ENCODE peak calls at places on chromosomes 1 and 21, in four cellular contexts. Q is HEK293T, T is HepG2, W is SK-N-SH. X is an unnamed sample.

GRCh38 chr1:226447932-226448670 is 40.2 kb upstream of the PARP1 start:
- DNase-seq in W (no peak), Q (no peak), T (no peak), X (no peak)

GRCh38 chr1:38941527-38942019 is at the start of gene RHBDL2:
- DNase-seq in Q (no peak), T (no peak), W (peak; percentile 7), X (no peak)

GRCh38 chr21:34869541-34869940 is 179.6 kb downstream of the RUNX1 start:
- DNase-seq in T (no peak), Q (no peak), W (no peak), X (no peak)

GRCh38 chr1:85142753-85143152 is 58.1 kb downstream of the SYDE2 start:
- DNase-seq in T (no peak), W (no peak), Q (no peak), X (no peak)

GRCh38 chr1:152047607-152047953 is 10.8 kb upstream of the S100A11 start:
- DNase-seq in T (no peak), Q (no peak), W (no peak), X (peak; percentile 23)

GRCh38 chr1:214123061-214123784 is 135.4 kb downstream of the PROX1 start:
- DNase-seq in T (peak; percentile 86), W (peak; percentile 76), Q (peak; percentile 83), X (peak; percentile 24)

GRCh38 chr1:217369271-217369981 is 261.5 kb downstream of the GPATCH2 start:
- DNase-seq in Q (no peak), W (no peak), T (no peak), X (no peak)

GRCh38 chr21:36691539-36692124 is 7.3 kb upstream of the SIM2 start:
- DNase-seq in T (no peak), Q (peak; percentile 4), W (no peak), X (no peak)

GRCh38 chr1:223742861-223743517 is 30.6 kb downstream of the CAPN2 start:
- DNase-seq in Q (no peak), T (no peak), W (no peak), X (no peak)

GRCh38 chr1:244210884-244211558 is 159.9 kb downstream of the ZBTB18 start:
- DNase-seq in T (no peak), Q (peak; percentile 61), W (peak; percentile 66), X (peak; percentile 38)

GRCh38 chr1:6596886-6597776 is 5.5 kb downstream of the KLHL21 start:
- DNase-seq in Q (no peak), W (no peak), T (no peak), X (no peak)

GRCh38 chr1:213931804-213932203 is 56.0 kb upstream of the PROX1 start:
- DNase-seq in T (no peak), Q (peak; percentile 57), W (no peak), X (no peak)

GRCh38 chr1:224852901-224853568 is 76.4 kb upstream of the DNAH14 start:
- DNase-seq in W (peak; percentile 46), Q (peak; percentile 62), T (peak; percentile 15), X (peak; percentile 48)

GRCh38 chr21:26751305-26751704 is 93.9 kb downstream of the ADAMTS1 start:
- DNase-seq in Q (no peak), W (no peak), T (no peak), X (no peak)

GRCh38 chr1:238562376-238562775 is 671.7 kb upstream of the ZP4 start:
- DNase-seq in Q (no peak), W (no peak), T (no peak), X (no peak)
- TF ChIP-seq FOXM1 in Q (no peak), W (no peak), T (no peak), X (no peak)

GRCh38 chr1:171674443-171675405 is 22.2 kb upstream of the MYOC start:
- DNase-seq in W (no peak), T (no peak), Q (no peak), X (no peak)

GRCh38 chr1:171680339-171680738 is 27.9 kb upstream of the MYOC start:
- DNase-seq in W (no peak), Q (no peak), T (no peak), X (no peak)

GRCh38 chr1:171676823-171677222 is 24.3 kb upstream of the MYOC start:
- DNase-seq in T (no peak), W (no peak), Q (no peak), X (no peak)
- TF ChIP-seq FOXM1 in T (no peak), W (no peak), Q (no peak), X (no peak)

DNA sequence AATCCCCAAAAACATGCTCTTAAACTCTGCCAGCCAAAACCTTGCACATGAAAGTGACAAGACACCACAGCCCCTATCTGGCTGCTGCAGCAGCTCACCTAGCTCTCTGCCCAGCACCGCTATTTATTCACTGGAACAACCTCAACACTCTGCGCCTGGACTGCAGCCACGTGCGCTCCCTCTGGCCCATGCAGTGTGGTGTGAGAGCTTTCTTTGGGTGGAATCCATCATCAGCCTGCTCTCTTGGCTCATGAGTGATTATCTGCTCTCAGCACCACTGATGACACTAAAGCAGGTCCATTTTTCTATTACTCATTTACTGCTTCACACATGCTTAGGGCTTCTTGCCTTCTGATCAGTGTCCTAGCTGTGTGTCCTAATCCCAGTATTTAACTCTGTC is 11.4 kb downstream of the KCNJ6 start:
- DNase-seq in Q (no peak), T (no peak), W (no peak), X (no peak)
- TF ChIP-seq FOXM1 in Q (no peak), T (no peak), W (no peak), X (no peak)

GRCh38 chr1:94562502-94563260 is 21.1 kb upstream of the F3 start:
- DNase-seq in Q (no peak), W (no peak), T (peak; percentile 60), X (no peak)
- TF ChIP-seq FOXM1 in Q (no peak), W (no peak), T (no peak), X (no peak)

DNA sequence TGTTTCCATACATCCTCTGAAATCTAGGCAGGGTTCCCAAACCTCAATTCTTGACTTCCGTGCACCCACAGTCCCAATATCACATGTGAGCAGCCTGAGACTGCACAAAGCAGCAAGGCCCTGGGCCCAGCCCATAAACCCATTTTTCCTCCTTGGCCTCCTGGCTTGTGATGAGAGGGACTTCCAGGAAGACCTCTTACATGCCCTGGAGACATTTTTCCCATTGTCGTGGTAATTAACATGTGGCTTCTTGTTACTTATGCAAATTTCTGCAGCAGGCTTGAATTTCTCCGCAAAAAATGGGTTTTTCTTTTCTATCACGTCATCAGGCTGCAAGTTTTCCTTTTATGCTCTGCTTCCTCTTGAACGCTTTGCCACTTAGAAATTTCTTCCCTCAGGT is 3.3 kb upstream of the PIGK start:
- DNase-seq in Q (no peak), W (no peak), T (no peak), X (no peak)
- TF ChIP-seq FOXM1 in Q (no peak), W (no peak), T (no peak), X (no peak)

GRCh38 chr1:218718977-218719376 is 373.8 kb downstream of the TGFB2 start:
- DNase-seq in Q (no peak), T (no peak), W (no peak), X (no peak)
- TF ChIP-seq FOXM1 in Q (no peak), T (no peak), W (no peak), X (no peak)

GRCh38 chr1:114488739-114489138 is 22.3 kb downstream of the TRIM33 start:
- DNase-seq in Q (no peak), W (no peak), T (no peak), X (no peak)
- TF ChIP-seq FOXM1 in Q (no peak), W (no peak), T (no peak), X (no peak)

GRCh38 chr21:39660596-39660995 is 47.9 kb downstream of the B3GALT5 start:
- DNase-seq in W (no peak), T (no peak), Q (no peak), X (no peak)
- TF ChIP-seq FOXM1 in W (no peak), T (no peak), Q (no peak), X (no peak)

DNA sequence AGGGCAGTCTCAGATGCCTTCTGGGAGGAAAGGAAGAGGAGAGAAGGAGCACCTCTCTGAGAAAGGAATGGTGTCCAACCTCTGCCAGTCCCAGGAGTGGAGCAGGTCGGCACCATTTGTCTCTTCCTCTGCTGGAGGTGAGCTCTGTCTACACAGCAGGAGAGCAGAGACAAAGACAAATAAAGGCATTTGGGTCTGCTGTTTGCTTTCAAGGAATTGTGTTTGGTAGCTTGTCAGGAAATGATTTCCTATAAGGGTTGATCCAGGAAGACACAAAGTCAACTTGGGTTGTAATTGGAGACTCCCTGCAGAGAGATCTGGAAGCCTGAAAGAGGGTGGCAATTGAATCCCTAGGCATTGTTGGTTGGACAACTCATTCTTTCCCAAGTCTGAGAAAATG is 34.5 kb upstream of the PLXNA2 start:
- DNase-seq in T (no peak), Q (no peak), W (no peak), X (no peak)
- TF ChIP-seq FOXM1 in T (no peak), Q (no peak), W (no peak), X (no peak)